ENCODE peak calls at places on chromosomes 2 and 18, in eight cellular contexts. D is LoVo, L is 8988T, J is HTR-8/SVneo, S is amniotic stem cell, A is HL-60, Q is DMS53, X is adrenal gland. W is an unnamed sample.

GRCh38 chr2:246489-247145 is 17.2 kb downstream of the SH3YL1 start:
- DNase-seq in Q (peak), X (no peak), A (no peak), J (peak), D (peak), S (peak), L (no peak), W (no peak)

GRCh38 chr2:74560591-74560990 is 6.1 kb downstream of the DOK1 start:
- DNase-seq in Q (no peak), A (no peak), J (no peak), S (no peak), X (no peak), D (no peak), L (no peak), W (no peak)

GRCh38 chr2:37281916-37282315 is 42.7 kb downstream of the PRKD3 start:
- DNase-seq in Q (no peak), A (no peak), D (no peak), X (no peak), S (no peak), J (no peak), L (no peak), W (no peak)

GRCh38 chr2:63056309-63057065 is 5.9 kb downstream of the OTX1 start:
- DNase-seq in A (no peak), X (no peak), J (no peak), L (no peak), D (no peak), S (no peak), Q (no peak), W (peak)

GRCh38 chr2:71844967-71845366 is 302.7 kb downstream of the CYP26B1 start:
- DNase-seq in L (no peak), J (no peak), A (no peak), D (no peak), Q (peak), X (no peak), S (no peak), W (no peak)

GRCh38 chr2:215178121-215178520 is 39.7 kb upstream of the ABCA12 start:
- DNase-seq in Q (no peak), J (no peak), X (no peak), D (no peak), L (no peak), S (no peak), A (no peak), W (no peak)

GRCh38 chr2:99066075-99066557 is 75.4 kb upstream of the C2orf15 start:
- DNase-seq in Q (peak), L (no peak), J (peak), D (peak), X (no peak), S (peak), A (no peak), W (no peak)

GRCh38 chr2:128281852-128282245 is 36.8 kb downstream of the HS6ST1 start:
- DNase-seq in S (no peak), X (peak), L (no peak), D (no peak), A (no peak), Q (no peak), J (no peak), W (peak)

GRCh38 chr2:182103531-182103930 is 117.9 kb downstream of the PPP1R1C start:
- DNase-seq in J (no peak), A (no peak), S (no peak), L (no peak), X (no peak), Q (no peak), D (no peak), W (no peak)

GRCh38 chr2:119846021-119846420 is 86.3 kb downstream of the PTPN4 start:
- DNase-seq in J (no peak), A (no peak), D (no peak), L (no peak), S (no peak), Q (peak), X (no peak), W (no peak)

GRCh38 chr18:35466815-35467623 is 30.7 kb downstream of the INO80C start:
- DNase-seq in A (no peak), X (no peak), L (no peak), J (no peak), S (no peak), Q (no peak), D (no peak), W (no peak)

GRCh38 chr2:25265802-25266201 is 75.9 kb downstream of the DNMT3A start:
- DNase-seq in X (no peak), S (no peak), D (no peak), L (no peak), J (no peak), Q (no peak), A (no peak), W (peak)

GRCh38 chr2:229330952-229331351 is 59.9 kb upstream of the PID1 start:
- DNase-seq in S (no peak), J (no peak), Q (no peak), X (no peak), D (no peak), L (no peak), A (peak), W (no peak)

GRCh38 chr2:5693288-5694015 is 1.3 kb downstream of the SOX11 start:
- DNase-seq in X (no peak), J (no peak), L (no peak), Q (peak), S (no peak), A (no peak), D (no peak), W (no peak)

GRCh38 chr2:224311226-224311625 is 90.7 kb downstream of the FAM124B start:
- DNase-seq in A (no peak), D (peak), S (no peak), L (no peak), J (no peak), X (no peak), Q (no peak), W (no peak)

GRCh38 chr18:22676423-22676822 is 256.7 kb upstream of the RBBP8 start:
- DNase-seq in J (no peak), S (no peak), L (no peak), X (no peak), A (no peak), D (no peak), Q (no peak), W (no peak)

GRCh38 chr2:203383038-203383437 is 54.8 kb downstream of the ABI2 start:
- DNase-seq in Q (no peak), A (no peak), D (no peak), S (no peak), X (no peak), L (no peak), J (no peak), W (no peak)

GRCh38 chr2:10785260-10785659 is 27.3 kb downstream of the PDIA6 start:
- DNase-seq in S (no peak), D (no peak), Q (no peak), A (no peak), J (no peak), L (no peak), X (no peak), W (peak)

GRCh38 chr18:46711444-46711863 is 45.4 kb downstream of the ST8SIA5 start:
- DNase-seq in D (no peak), Q (no peak), L (no peak), A (no peak), S (no peak), X (peak), J (no peak), W (peak)

GRCh38 chr2:155368934-155369333 is 670.4 kb downstream of the KCNJ3 start:
- DNase-seq in S (no peak), A (no peak), L (no peak), D (peak), J (no peak), Q (peak), X (no peak), W (no peak)

GRCh38 chr18:30016179-30016578 is 1026.4 kb downstream of the DSC3 start:
- DNase-seq in X (no peak), L (no peak), S (no peak), D (no peak), Q (no peak), J (peak), A (no peak), W (no peak)

GRCh38 chr2:42086500-42086953 is 38.7 kb downstream of the PKDCC start:
- DNase-seq in D (peak), S (peak), J (peak), A (no peak), L (no peak), Q (peak), X (peak), W (no peak)

GRCh38 chr2:48313036-48313877 is 216.7 kb upstream of the STON1 start:
- DNase-seq in Q (peak), D (no peak), J (no peak), S (no peak), A (no peak), X (no peak), L (no peak), W (no peak)

GRCh38 chr2:62427146-62427545 is 78.8 kb downstream of the TMEM17 start:
- DNase-seq in Q (no peak), J (no peak), S (no peak), X (no peak), D (no peak), L (no peak), A (no peak), W (no peak)

GRCh38 chr18:36530676-36531405 is 233.3 kb downstream of the FHOD3 start:
- DNase-seq in A (no peak), S (no peak), D (no peak), X (no peak), Q (no peak), J (no peak), L (no peak), W (no peak)

GRCh38 chr18:3652380-3653262 is 202.6 kb downstream of the TGIF1 start:
- DNase-seq in J (peak), D (peak), S (peak), L (peak), A (peak), X (peak), Q (peak), W (no peak)

GRCh38 chr18:54717673-54718435 is 110.4 kb upstream of the RAB27B start:
- DNase-seq in Q (no peak), D (no peak), S (no peak), L (no peak), X (no peak), J (no peak), A (no peak), W (no peak)

GRCh38 chr2:37836711-37837110 is 88.4 kb upstream of the RMDN2 start:
- DNase-seq in A (no peak), D (no peak), X (no peak), L (no peak), Q (no peak), S (no peak), J (no peak), W (no peak)

GRCh38 chr18:45932708-45933107 is 34.4 kb downstream of the EPG5 start:
- DNase-seq in D (no peak), Q (no peak), J (no peak), A (no peak), S (no peak), L (no peak), X (no peak), W (no peak)

GRCh38 chr2:191499874-191500565 is 177.9 kb upstream of the NABP1 start:
- DNase-seq in L (no peak), Q (no peak), S (no peak), D (no peak), J (no peak), A (no peak), X (no peak), W (no peak)

GRCh38 chr18:7133181-7133580 is 15.6 kb upstream of the LAMA1 start:
- DNase-seq in A (no peak), S (no peak), J (no peak), L (no peak), Q (no peak), X (no peak), D (no peak), W (no peak)

GRCh38 chr18:5520464-5520863 is 23.3 kb downstream of the EPB41L3 start:
- DNase-seq in Q (no peak), L (no peak), S (no peak), J (no peak), A (no peak), X (no peak), D (no peak), W (no peak)

GRCh38 chr2:27071277-27071989 is at the start of gene OST4:
- DNase-seq in S (peak), A (peak), Q (peak), D (peak), J (peak), X (peak), L (peak), W (peak)

GRCh38 chr2:109199790-109200189 is 70.8 kb downstream of the SH3RF3 start:
- DNase-seq in D (no peak), L (no peak), X (no peak), Q (no peak), S (no peak), J (no peak), A (no peak), W (no peak)

GRCh38 chr18:10296491-10296890 is 157.9 kb upstream of the APCDD1 start:
- DNase-seq in Q (no peak), X (no peak), J (no peak), A (no peak), L (no peak), D (no peak), S (no peak), W (no peak)

GRCh38 chr2:101340141-101340541 is 31.6 kb upstream of the RNF149 start:
- DNase-seq in D (no peak), S (no peak), Q (no peak), J (no peak), X (no peak), A (no peak), L (no peak), W (no peak)

GRCh38 chr18:9814431-9814830 is 71.3 kb upstream of the TXNDC2 start:
- DNase-seq in D (no peak), S (peak), L (no peak), A (no peak), J (peak), X (no peak), Q (peak), W (no peak)

W was measured in left ventricle myocardium superior.